ENCODE peak calls at places on chromosomes 2 and 18, in ten cellular contexts. One of them, this sample, is unnamed.

GRCh38 chr18:63445067-63445466 is 22.8 kb upstream of the VPS4B start:
- DNase-seq in heart left ventricle: no peak
- DNase-seq in dermis blood vessel endothelial cell: no peak
- DNase-seq in anterior cingulate cortex: no peak
- DNase-seq in GM19239: no peak
- DNase-seq in SK-MEL-5: no peak
- DNase-seq in NB4: no peak
- DNase-seq in M059J: no peak
- DNase-seq in breast epithelium: peak; percentile 66
- DNase-seq in left cardiac atrium: no peak
- DNase-seq in this sample: no peak

GRCh38 chr2:239830066-239830717 is 194.9 kb downstream of the NDUFA10 start:
- DNase-seq in heart left ventricle: no peak
- DNase-seq in dermis blood vessel endothelial cell: peak; percentile 45
- DNase-seq in anterior cingulate cortex: no peak
- DNase-seq in GM19239: no peak
- DNase-seq in SK-MEL-5: no peak
- DNase-seq in NB4: no peak
- DNase-seq in M059J: peak; percentile 5
- DNase-seq in breast epithelium: peak; percentile 12
- DNase-seq in left cardiac atrium: no peak
- DNase-seq in this sample: no peak

GRCh38 chr2:40200516-40200915 is 251.4 kb downstream of the SLC8A1 start:
- DNase-seq in heart left ventricle: no peak
- DNase-seq in dermis blood vessel endothelial cell: no peak
- DNase-seq in anterior cingulate cortex: no peak
- DNase-seq in GM19239: no peak
- DNase-seq in SK-MEL-5: no peak
- DNase-seq in NB4: no peak
- DNase-seq in M059J: no peak
- DNase-seq in breast epithelium: no peak
- DNase-seq in left cardiac atrium: no peak
- DNase-seq in this sample: no peak

GRCh38 chr2:48940606-48941005 is 185.1 kb upstream of the LHCGR start:
- DNase-seq in heart left ventricle: no peak
- DNase-seq in dermis blood vessel endothelial cell: no peak
- DNase-seq in anterior cingulate cortex: no peak
- DNase-seq in GM19239: no peak
- DNase-seq in SK-MEL-5: peak; percentile 91
- DNase-seq in NB4: peak; percentile 89
- DNase-seq in M059J: no peak
- DNase-seq in breast epithelium: no peak
- DNase-seq in left cardiac atrium: no peak
- DNase-seq in this sample: no peak

GRCh38 chr2:165371356-165371755 is 98.1 kb upstream of the CSRNP3 start:
- DNase-seq in heart left ventricle: no peak
- DNase-seq in dermis blood vessel endothelial cell: no peak
- DNase-seq in anterior cingulate cortex: no peak
- DNase-seq in GM19239: no peak
- DNase-seq in SK-MEL-5: no peak
- DNase-seq in NB4: no peak
- DNase-seq in M059J: no peak
- DNase-seq in breast epithelium: no peak
- DNase-seq in left cardiac atrium: no peak
- DNase-seq in this sample: no peak

GRCh38 chr18:69490072-69490471 is 89.4 kb downstream of the DOK6 start:
- DNase-seq in heart left ventricle: no peak
- DNase-seq in dermis blood vessel endothelial cell: no peak
- DNase-seq in anterior cingulate cortex: no peak
- DNase-seq in GM19239: no peak
- DNase-seq in SK-MEL-5: peak; percentile 4
- DNase-seq in NB4: no peak
- DNase-seq in M059J: no peak
- DNase-seq in breast epithelium: no peak
- DNase-seq in left cardiac atrium: no peak
- DNase-seq in this sample: no peak

GRCh38 chr2:11773747-11774536 is 27.5 kb downstream of the LPIN1 start:
- DNase-seq in heart left ventricle: no peak
- DNase-seq in dermis blood vessel endothelial cell: no peak
- DNase-seq in anterior cingulate cortex: no peak
- DNase-seq in GM19239: no peak
- DNase-seq in SK-MEL-5: no peak
- DNase-seq in NB4: no peak
- DNase-seq in M059J: peak; percentile 60
- DNase-seq in breast epithelium: no peak
- DNase-seq in left cardiac atrium: no peak
- DNase-seq in this sample: no peak

GRCh38 chr18:52152036-52152435 is 188.0 kb upstream of the DCC start:
- DNase-seq in heart left ventricle: no peak
- DNase-seq in dermis blood vessel endothelial cell: no peak
- DNase-seq in anterior cingulate cortex: no peak
- DNase-seq in GM19239: no peak
- DNase-seq in SK-MEL-5: no peak
- DNase-seq in NB4: no peak
- DNase-seq in M059J: peak; percentile 3
- DNase-seq in breast epithelium: no peak
- DNase-seq in left cardiac atrium: no peak
- DNase-seq in this sample: no peak

GRCh38 chr2:188078544-188078943 is 213.1 kb upstream of the GULP1 start:
- DNase-seq in heart left ventricle: no peak
- DNase-seq in dermis blood vessel endothelial cell: no peak
- DNase-seq in anterior cingulate cortex: no peak
- DNase-seq in GM19239: no peak
- DNase-seq in SK-MEL-5: no peak
- DNase-seq in NB4: no peak
- DNase-seq in M059J: peak; percentile 33
- DNase-seq in breast epithelium: no peak
- DNase-seq in left cardiac atrium: no peak
- DNase-seq in this sample: no peak

GRCh38 chr2:43539991-43540860 is 55.6 kb downstream of the THADA start:
- DNase-seq in heart left ventricle: peak; percentile 43
- DNase-seq in dermis blood vessel endothelial cell: no peak
- DNase-seq in anterior cingulate cortex: no peak
- DNase-seq in GM19239: no peak
- DNase-seq in SK-MEL-5: peak; percentile 28
- DNase-seq in NB4: peak; percentile 65
- DNase-seq in M059J: peak; percentile 59
- DNase-seq in breast epithelium: peak; percentile 72
- DNase-seq in left cardiac atrium: peak; percentile 65
- DNase-seq in this sample: peak; percentile 94

GRCh38 chr2:144378551-144378950 is 141.4 kb downstream of the ZEB2 start:
- DNase-seq in heart left ventricle: no peak
- DNase-seq in dermis blood vessel endothelial cell: no peak
- DNase-seq in anterior cingulate cortex: no peak
- DNase-seq in GM19239: no peak
- DNase-seq in SK-MEL-5: no peak
- DNase-seq in NB4: no peak
- DNase-seq in M059J: no peak
- DNase-seq in breast epithelium: no peak
- DNase-seq in left cardiac atrium: no peak
- DNase-seq in this sample: no peak

GRCh38 chr18:44909191-44909719 is 228.6 kb downstream of the SETBP1 start:
- DNase-seq in heart left ventricle: peak; percentile 27
- DNase-seq in dermis blood vessel endothelial cell: no peak
- DNase-seq in anterior cingulate cortex: no peak
- DNase-seq in GM19239: peak; percentile 9
- DNase-seq in SK-MEL-5: no peak
- DNase-seq in NB4: no peak
- DNase-seq in M059J: peak; percentile 32
- DNase-seq in breast epithelium: no peak
- DNase-seq in left cardiac atrium: no peak
- DNase-seq in this sample: no peak

GRCh38 chr2:71609958-71610357 is 156.6 kb downstream of the DYSF start:
- DNase-seq in heart left ventricle: no peak
- DNase-seq in dermis blood vessel endothelial cell: peak; percentile 50
- DNase-seq in anterior cingulate cortex: no peak
- DNase-seq in GM19239: no peak
- DNase-seq in SK-MEL-5: peak; percentile 67
- DNase-seq in NB4: peak; percentile 69
- DNase-seq in M059J: peak; percentile 53
- DNase-seq in breast epithelium: no peak
- DNase-seq in left cardiac atrium: no peak
- DNase-seq in this sample: no peak

GRCh38 chr2:74836675-74837401 is 2.9 kb downstream of the HK2 start:
- DNase-seq in heart left ventricle: no peak
- DNase-seq in dermis blood vessel endothelial cell: no peak
- DNase-seq in anterior cingulate cortex: no peak
- DNase-seq in GM19239: no peak
- DNase-seq in SK-MEL-5: no peak
- DNase-seq in NB4: no peak
- DNase-seq in M059J: no peak
- DNase-seq in breast epithelium: no peak
- DNase-seq in left cardiac atrium: no peak
- DNase-seq in this sample: no peak

GRCh38 chr2:12587729-12588522 is 128.8 kb upstream of the TRIB2 start:
- DNase-seq in heart left ventricle: no peak
- DNase-seq in dermis blood vessel endothelial cell: peak; percentile 43
- DNase-seq in anterior cingulate cortex: no peak
- DNase-seq in GM19239: peak; percentile 1
- DNase-seq in SK-MEL-5: no peak
- DNase-seq in NB4: peak; percentile 79
- DNase-seq in M059J: peak; percentile 82
- DNase-seq in breast epithelium: no peak
- DNase-seq in left cardiac atrium: no peak
- DNase-seq in this sample: peak; percentile 77

GRCh38 chr2:77479395-77479794 is 42.8 kb downstream of the LRRTM4 start:
- DNase-seq in heart left ventricle: no peak
- DNase-seq in dermis blood vessel endothelial cell: no peak
- DNase-seq in anterior cingulate cortex: no peak
- DNase-seq in GM19239: no peak
- DNase-seq in SK-MEL-5: peak; percentile 19
- DNase-seq in NB4: no peak
- DNase-seq in M059J: no peak
- DNase-seq in breast epithelium: no peak
- DNase-seq in left cardiac atrium: no peak
- DNase-seq in this sample: no peak

GRCh38 chr18:51537487-51537886 is 340.0 kb upstream of the MEX3C start:
- DNase-seq in heart left ventricle: peak; percentile 31
- DNase-seq in dermis blood vessel endothelial cell: no peak
- DNase-seq in anterior cingulate cortex: no peak
- DNase-seq in GM19239: no peak
- DNase-seq in SK-MEL-5: peak; percentile 68
- DNase-seq in NB4: peak; percentile 60
- DNase-seq in M059J: peak; percentile 1
- DNase-seq in breast epithelium: peak; percentile 50
- DNase-seq in left cardiac atrium: peak; percentile 24
- DNase-seq in this sample: no peak

GRCh38 chr2:164967781-164968228 is 12.5 kb upstream of the SLC38A11 start:
- DNase-seq in heart left ventricle: no peak
- DNase-seq in dermis blood vessel endothelial cell: no peak
- DNase-seq in anterior cingulate cortex: no peak
- DNase-seq in GM19239: no peak
- DNase-seq in SK-MEL-5: no peak
- DNase-seq in NB4: no peak
- DNase-seq in M059J: peak; percentile 99
- DNase-seq in breast epithelium: no peak
- DNase-seq in left cardiac atrium: no peak
- DNase-seq in this sample: peak; percentile 76

GRCh38 chr2:208406474-208407451 is at the start of gene PTH2R:
- DNase-seq in heart left ventricle: no peak
- DNase-seq in dermis blood vessel endothelial cell: peak; percentile 18
- DNase-seq in anterior cingulate cortex: no peak
- DNase-seq in GM19239: no peak
- DNase-seq in SK-MEL-5: no peak
- DNase-seq in NB4: no peak
- DNase-seq in M059J: no peak
- DNase-seq in breast epithelium: no peak
- DNase-seq in left cardiac atrium: no peak
- DNase-seq in this sample: no peak

GRCh38 chr2:12717191-12717987 is 653 bp downstream of the TRIB2 start:
- DNase-seq in heart left ventricle: peak; percentile 61
- DNase-seq in dermis blood vessel endothelial cell: peak; percentile 72
- DNase-seq in anterior cingulate cortex: no peak
- DNase-seq in GM19239: no peak
- DNase-seq in SK-MEL-5: peak; percentile 79
- DNase-seq in NB4: peak; percentile 83
- DNase-seq in M059J: peak; percentile 65
- DNase-seq in breast epithelium: peak; percentile 40
- DNase-seq in left cardiac atrium: peak; percentile 68
- DNase-seq in this sample: no peak

GRCh38 chr2:239942871-239943311 is 82.3 kb downstream of the NDUFA10 start:
- DNase-seq in heart left ventricle: no peak
- DNase-seq in dermis blood vessel endothelial cell: no peak
- DNase-seq in anterior cingulate cortex: no peak
- DNase-seq in GM19239: no peak
- DNase-seq in SK-MEL-5: no peak
- DNase-seq in NB4: no peak
- DNase-seq in M059J: no peak
- DNase-seq in breast epithelium: no peak
- DNase-seq in left cardiac atrium: peak; percentile 4
- DNase-seq in this sample: no peak

GRCh38 chr2:111235616-111236015 is 114.9 kb downstream of the BCL2L11 start:
- DNase-seq in heart left ventricle: no peak
- DNase-seq in dermis blood vessel endothelial cell: no peak
- DNase-seq in anterior cingulate cortex: no peak
- DNase-seq in GM19239: no peak
- DNase-seq in SK-MEL-5: no peak
- DNase-seq in NB4: no peak
- DNase-seq in M059J: no peak
- DNase-seq in breast epithelium: no peak
- DNase-seq in left cardiac atrium: no peak
- DNase-seq in this sample: no peak

GRCh38 chr18:45978084-45978483 is 11.0 kb upstream of the EPG5 start:
- DNase-seq in heart left ventricle: no peak
- DNase-seq in dermis blood vessel endothelial cell: no peak
- DNase-seq in anterior cingulate cortex: no peak
- DNase-seq in GM19239: no peak
- DNase-seq in SK-MEL-5: no peak
- DNase-seq in NB4: peak; percentile 4
- DNase-seq in M059J: no peak
- DNase-seq in breast epithelium: no peak
- DNase-seq in left cardiac atrium: no peak
- DNase-seq in this sample: no peak

GRCh38 chr2:9247786-9248185 is 41.2 kb downstream of the ASAP2 start:
- DNase-seq in heart left ventricle: peak; percentile 67
- DNase-seq in dermis blood vessel endothelial cell: peak; percentile 46
- DNase-seq in anterior cingulate cortex: no peak
- DNase-seq in GM19239: no peak
- DNase-seq in SK-MEL-5: no peak
- DNase-seq in NB4: no peak
- DNase-seq in M059J: no peak
- DNase-seq in breast epithelium: no peak
- DNase-seq in left cardiac atrium: no peak
- DNase-seq in this sample: no peak

GRCh38 chr18:64403784-64404498 is 255.1 kb upstream of the LINC00305 start:
- DNase-seq in heart left ventricle: no peak
- DNase-seq in dermis blood vessel endothelial cell: no peak
- DNase-seq in anterior cingulate cortex: no peak
- DNase-seq in GM19239: no peak
- DNase-seq in SK-MEL-5: no peak
- DNase-seq in NB4: no peak
- DNase-seq in M059J: no peak
- DNase-seq in breast epithelium: no peak
- DNase-seq in left cardiac atrium: no peak
- DNase-seq in this sample: no peak

GRCh38 chr2:96273763-96274162 is 7.7 kb downstream of the CIAO1 start:
- DNase-seq in heart left ventricle: no peak
- DNase-seq in dermis blood vessel endothelial cell: no peak
- DNase-seq in anterior cingulate cortex: no peak
- DNase-seq in GM19239: no peak
- DNase-seq in SK-MEL-5: no peak
- DNase-seq in NB4: no peak
- DNase-seq in M059J: no peak
- DNase-seq in breast epithelium: no peak
- DNase-seq in left cardiac atrium: no peak
- DNase-seq in this sample: no peak